ENCODE peak calls at places on chromosomes 1 and 21, in six cellular contexts. N is Karpas-422, Q is heart left ventricle, X is A549, H is foreskin keratinocyte, U is RWPE1. Z is an unnamed sample.

GRCh38 chr1:225480825-225481434 is 53.1 kb upstream of the LBR start:
- DNase-seq in N (peak), X (peak), H (peak), U (peak), Q (no peak), Z (peak)

GRCh38 chr1:95043141-95043980 is 29.4 kb downstream of the ALG14 start:
- DNase-seq in H (peak), X (peak), U (peak), Q (peak), N (peak), Z (peak)

GRCh38 chr1:241219449-241219848 is 137.6 kb downstream of the RGS7 start:
- DNase-seq in N (no peak), H (no peak), Q (no peak), X (no peak), U (no peak), Z (no peak)

GRCh38 chr1:199742547-199742946 is 285.0 kb upstream of the NR5A2 start:
- DNase-seq in H (peak), U (peak), Q (no peak), X (peak), N (no peak), Z (no peak)

GRCh38 chr21:31352841-31353240 is 8.8 kb upstream of the TIAM1 start:
- DNase-seq in X (no peak), H (no peak), Q (no peak), N (no peak), U (no peak), Z (no peak)

GRCh38 chr1:111857251-111857651 is 101.5 kb downstream of the DDX20 start:
- DNase-seq in U (no peak), Q (no peak), H (no peak), N (no peak), X (no peak), Z (no peak)

GRCh38 chr1:234970731-234971476 is 157.7 kb downstream of the TOMM20 start:
- DNase-seq in Q (no peak), N (no peak), U (no peak), X (no peak), H (peak), Z (peak)

GRCh38 chr1:157307491-157307890 is 169.3 kb upstream of the ETV3 start:
- DNase-seq in H (no peak), N (no peak), X (no peak), U (no peak), Q (no peak), Z (peak)

GRCh38 chr1:9544926-9545325 is 5.7 kb downstream of the SLC25A33 start:
- DNase-seq in H (no peak), N (no peak), U (no peak), Q (no peak), X (no peak), Z (no peak)

GRCh38 chr1:180123463-180123936 is 31.2 kb upstream of the QSOX1 start:
- DNase-seq in H (peak), Q (no peak), U (peak), X (peak), N (no peak), Z (no peak)

GRCh38 chr1:51535006-51535592 is 16.0 kb upstream of the EPS15 start:
- DNase-seq in N (peak), H (peak), Q (no peak), X (peak), U (peak), Z (peak)

GRCh38 chr1:236844499-236845271 is 49.6 kb downstream of the MTR start:
- DNase-seq in X (no peak), N (no peak), Q (no peak), U (no peak), H (peak), Z (no peak)

GRCh38 chr1:232767381-232768074 is 37.7 kb upstream of the MAP10 start:
- DNase-seq in X (peak), H (peak), U (peak), N (no peak), Q (no peak), Z (peak)

GRCh38 chr1:32962248-32962896 is 2.2 kb downstream of the RNF19B start:
- DNase-seq in N (peak), X (no peak), H (no peak), U (no peak), Q (no peak), Z (no peak)

GRCh38 chr1:27430903-27431653 is 38.7 kb downstream of the GPR3 start:
- DNase-seq in Q (no peak), N (no peak), H (no peak), X (no peak), U (no peak), Z (no peak)

GRCh38 chr1:115437146-115437639 is 99.1 kb upstream of the NGF start:
- DNase-seq in H (no peak), U (no peak), N (no peak), Q (no peak), X (no peak), Z (no peak)

GRCh38 chr1:166174108-166174507 is 7.3 kb upstream of the FAM78B start:
- DNase-seq in Q (peak), N (no peak), X (no peak), U (no peak), H (no peak), Z (no peak)

GRCh38 chr1:41860214-41860613 is 58.5 kb downstream of the HIVEP3 start:
- DNase-seq in Q (no peak), X (no peak), U (no peak), H (no peak), N (no peak), Z (no peak)

GRCh38 chr1:180155202-180155682 is 573 bp downstream of the QSOX1 start:
- DNase-seq in X (no peak), H (no peak), Q (no peak), U (no peak), N (no peak), Z (peak)

GRCh38 chr1:246573481-246573880 is 7.2 kb downstream of the CNST start:
- DNase-seq in U (no peak), N (no peak), H (no peak), X (no peak), Q (no peak), Z (no peak)

GRCh38 chr1:21290546-21290944 is 282 bp upstream of the ECE1 start:
- DNase-seq in U (no peak), Q (no peak), H (no peak), N (peak), X (no peak), Z (no peak)

GRCh38 chr1:21291184-21291583 is 921 bp upstream of the ECE1 start:
- DNase-seq in U (no peak), N (peak), H (no peak), X (no peak), Q (peak), Z (no peak)

GRCh38 chr1:21289700-21290545 is at the start of gene ECE1:
- DNase-seq in Q (peak), U (peak), N (peak), X (peak), H (no peak), Z (peak)

GRCh38 chr1:21287905-21288514 is 2.3 kb downstream of the ECE1 start:
- DNase-seq in Q (no peak), U (no peak), X (no peak), H (no peak), N (no peak), Z (no peak)

GRCh38 chr1:21289127-21289526 is 1.1 kb downstream of the ECE1 start:
- DNase-seq in U (no peak), H (no peak), X (no peak), N (no peak), Q (no peak), Z (no peak)
- H3K27ac ChIP-seq in U (peak), H (no peak), X (peak), N (peak), Q (peak), Z (peak)

DNA sequence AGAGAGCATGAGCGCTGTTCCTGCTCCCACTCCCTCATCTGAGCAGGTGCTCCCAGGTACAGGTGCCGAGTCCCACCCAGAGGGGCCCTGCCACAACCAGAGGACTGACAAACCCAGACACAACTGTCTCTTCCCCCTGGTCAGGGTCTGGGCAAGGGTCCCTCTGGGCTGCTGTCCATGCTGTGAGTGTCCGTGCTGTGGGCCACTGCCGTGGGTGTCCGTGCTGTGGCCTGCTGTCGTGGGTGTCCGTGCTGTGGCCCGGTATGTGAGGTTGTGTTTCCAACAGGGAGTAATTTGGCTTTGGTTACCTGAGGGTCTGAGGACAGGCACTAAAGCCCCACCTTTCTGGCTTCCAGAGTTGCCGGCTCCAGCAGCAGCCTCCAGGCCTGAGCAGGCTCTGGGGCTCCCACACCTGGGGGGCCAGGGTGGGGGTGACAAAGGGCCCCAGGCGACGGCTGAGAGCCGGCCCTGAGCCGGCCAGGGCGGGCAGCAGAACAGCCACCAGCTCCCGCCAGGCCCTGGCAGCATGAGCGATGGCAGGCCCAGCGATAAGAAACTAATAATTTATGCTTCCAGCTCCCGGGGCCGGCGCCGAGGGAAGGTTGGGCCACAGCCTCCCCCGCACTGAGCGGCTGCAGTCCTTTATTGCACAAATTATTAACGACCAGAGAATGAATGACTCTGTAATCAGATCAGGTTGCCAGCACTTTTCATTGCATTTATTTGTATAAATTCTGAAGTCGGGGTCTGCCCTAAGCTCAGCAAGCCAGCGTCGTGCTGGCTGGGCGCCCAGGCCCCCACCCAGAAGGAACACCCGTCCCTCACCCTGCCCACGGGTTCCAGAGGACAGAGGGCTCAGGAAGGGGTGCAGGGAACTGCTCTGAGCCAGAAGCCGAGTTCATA is 7.3 kb upstream of the SAMD11 start:
- DNase-seq in U (no peak), X (no peak), Q (peak), N (no peak), H (no peak), Z (no peak)
- H3K27ac ChIP-seq in U (no peak), X (peak), Q (no peak), N (no peak), H (no peak), Z (no peak)

DNA sequence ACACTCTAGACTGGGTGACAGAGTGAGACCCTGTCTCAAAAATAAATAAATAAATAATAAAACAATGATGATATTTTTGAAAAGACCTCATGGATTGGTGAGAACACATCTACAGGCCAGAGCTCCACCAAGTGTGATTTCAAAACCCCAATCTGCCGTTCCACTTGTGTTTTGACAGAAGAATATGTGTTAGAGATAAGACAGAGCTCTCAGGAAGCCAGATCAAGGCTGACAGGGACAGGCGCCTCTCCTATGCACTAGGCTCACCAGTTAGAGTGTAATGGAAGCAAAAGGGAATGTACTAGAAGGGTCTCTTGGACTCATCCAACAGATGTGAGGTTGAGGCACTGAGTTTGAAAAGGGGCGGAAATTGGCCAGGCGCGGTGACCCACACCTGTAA is 110.7 kb upstream of the ERRFI1 start:
- DNase-seq in X (no peak), Q (no peak), U (no peak), N (no peak), H (no peak), Z (no peak)
- H3K27ac ChIP-seq in X (peak), Q (peak), U (no peak), N (no peak), H (no peak), Z (peak)

GRCh38 chr1:10628685-10629084 is 153.9 kb downstream of the PEX14 start:
- DNase-seq in U (no peak), X (no peak), H (no peak), Q (peak), N (no peak), Z (no peak)

GRCh38 chr1:10631121-10631810 is 156.5 kb downstream of the PEX14 start:
- DNase-seq in H (no peak), Q (peak), U (no peak), N (no peak), X (no peak), Z (no peak)

GRCh38 chr1:10629816-10630571 is 155.2 kb downstream of the PEX14 start:
- DNase-seq in U (no peak), H (no peak), Q (peak), X (no peak), N (no peak), Z (no peak)

GRCh38 chr1:10630661-10631120 is 155.9 kb downstream of the PEX14 start:
- DNase-seq in Q (peak), N (no peak), U (no peak), H (no peak), X (no peak), Z (no peak)

GRCh38 chr1:10629091-10629815 is 154.5 kb downstream of the PEX14 start:
- DNase-seq in X (no peak), N (no peak), Q (peak), U (no peak), H (no peak), Z (no peak)
- H3K27ac ChIP-seq in X (no peak), N (no peak), Q (peak), U (peak), H (no peak), Z (peak)

GRCh38 chr1:45685308-45686080 is 839 bp downstream of the GPBP1L1 start:
- DNase-seq in Q (no peak), U (no peak), X (peak), N (peak), H (peak), Z (no peak)

GRCh38 chr1:45686081-45687013 is at the start of gene GPBP1L1:
- DNase-seq in N (peak), U (peak), X (peak), H (peak), Q (peak), Z (peak)

GRCh38 chr1:45687014-45687752 is 798 bp upstream of the TMEM69 start:
- DNase-seq in N (peak), U (peak), Q (peak), H (peak), X (peak), Z (peak)

GRCh38 chr1:45684402-45684801 is 1.9 kb downstream of the GPBP1L1 start:
- DNase-seq in Q (no peak), U (no peak), N (no peak), X (no peak), H (no peak), Z (no peak)

DNA sequence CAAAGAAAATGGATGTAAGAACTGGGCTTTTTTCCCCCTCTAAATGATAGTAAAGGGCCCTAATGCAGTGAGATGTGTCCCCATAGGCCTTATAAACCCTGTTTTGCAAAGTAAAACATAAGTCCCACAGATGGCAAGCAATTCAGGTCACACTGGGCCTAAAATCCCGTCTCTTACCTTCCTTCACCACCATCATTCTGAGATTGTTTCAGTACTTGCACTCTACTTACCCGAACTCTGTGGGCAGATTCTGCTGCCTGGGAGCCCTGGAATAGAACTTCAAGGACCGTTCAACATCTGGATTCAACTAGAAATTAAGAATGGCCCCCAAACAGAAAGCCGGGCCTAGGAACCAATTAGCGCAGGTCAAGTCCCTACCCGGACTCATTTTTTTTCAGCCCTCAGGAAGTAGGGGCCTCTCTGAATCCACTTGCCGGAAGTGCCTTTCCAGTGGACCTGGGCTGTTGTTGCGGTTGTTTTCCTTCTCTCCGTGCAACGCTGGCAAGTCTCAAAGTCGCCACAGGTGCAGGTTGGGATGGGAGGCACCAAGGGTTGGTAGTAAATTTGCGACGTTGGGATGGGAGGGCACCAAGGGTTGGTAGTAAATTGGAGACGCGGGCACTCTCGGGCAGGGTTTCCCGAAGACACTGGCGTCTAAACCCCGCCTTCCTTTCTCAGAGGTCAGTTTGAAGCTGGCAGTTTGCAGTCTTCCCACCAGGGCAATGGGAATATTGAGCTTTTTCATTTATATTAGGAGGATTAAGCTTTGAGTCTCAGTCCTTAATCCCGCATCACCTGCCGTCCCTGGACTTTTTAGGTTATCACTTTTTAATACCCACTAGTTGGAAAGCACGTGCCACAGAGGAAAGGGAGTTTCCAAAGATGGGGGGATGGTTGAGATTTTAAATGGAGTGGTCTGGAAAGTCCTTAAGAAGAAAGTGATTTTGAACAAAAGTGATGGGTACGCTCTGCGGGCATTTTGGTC is at the start of gene TMEM69:
- DNase-seq in U (peak), N (peak), H (peak), X (peak), Q (peak), Z (peak)
- H3K27ac ChIP-seq in U (peak), N (peak), H (peak), X (peak), Q (peak), Z (peak)

DNA sequence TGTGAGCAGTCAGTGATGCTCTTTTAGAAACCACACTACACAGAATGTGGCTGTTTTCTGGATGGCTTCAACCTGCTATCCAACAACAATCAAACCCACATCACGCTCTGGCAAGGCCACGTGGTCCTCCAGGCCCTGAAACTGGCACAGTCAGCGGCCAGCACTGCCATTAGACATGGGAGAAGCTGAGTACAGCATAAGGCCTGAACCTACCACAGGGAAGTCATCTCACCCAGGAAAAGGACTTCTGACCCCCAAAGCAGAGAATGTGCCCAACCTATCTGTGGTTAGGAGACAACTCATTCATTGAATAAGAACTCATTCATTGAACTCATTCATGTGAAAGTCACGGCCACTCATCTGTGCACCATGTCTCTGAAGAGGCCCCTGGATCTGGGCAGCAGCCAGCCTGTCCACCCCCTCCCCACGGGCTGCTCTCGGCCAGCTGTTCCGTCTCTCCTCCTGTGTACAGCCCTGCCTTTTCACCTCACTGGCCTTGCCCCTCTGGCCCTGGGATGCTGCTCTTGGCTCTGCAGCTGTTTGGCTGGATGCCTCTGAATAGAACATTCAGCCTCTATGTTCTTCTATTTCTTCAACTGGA is 41.1 kb downstream of the C1orf198 start:
- DNase-seq in H (no peak), N (no peak), U (no peak), X (no peak), Q (no peak), Z (no peak)
- H3K27ac ChIP-seq in H (no peak), N (no peak), U (no peak), X (no peak), Q (peak), Z (no peak)

DNA sequence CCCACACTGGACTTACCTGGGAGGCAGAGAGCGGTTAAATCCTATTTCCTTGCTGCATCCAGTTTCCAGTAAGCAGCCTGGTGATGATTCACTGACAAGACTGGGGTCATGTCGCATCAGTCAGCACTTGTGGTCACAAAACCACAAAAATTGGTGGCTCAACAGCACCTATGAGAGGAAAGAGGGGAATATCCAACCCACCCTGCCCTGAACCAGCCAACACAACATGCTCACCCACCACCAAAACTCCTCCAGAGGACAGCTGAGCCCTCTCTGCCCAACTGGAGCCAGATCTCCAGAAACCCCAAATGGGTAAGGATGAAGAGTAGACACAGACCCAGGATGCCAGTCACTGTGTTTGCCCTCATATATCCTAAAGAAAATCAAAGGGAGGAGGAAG is 64.1 kb downstream of the CD46 start:
- DNase-seq in N (no peak), U (no peak), H (peak), Q (no peak), X (no peak), Z (no peak)
- H3K27ac ChIP-seq in N (no peak), U (peak), H (no peak), Q (peak), X (no peak), Z (peak)

GRCh38 chr1:154445040-154445472 is 39.9 kb downstream of the IL6R start:
- DNase-seq in X (no peak), Q (no peak), H (peak), U (no peak), N (no peak), Z (no peak)

GRCh38 chr1:154443274-154444013 is 38.3 kb downstream of the IL6R start:
- DNase-seq in H (no peak), N (no peak), U (no peak), X (no peak), Q (no peak), Z (peak)

GRCh38 chr1:154440031-154440430 is 34.9 kb downstream of the IL6R start:
- DNase-seq in Q (no peak), N (peak), H (no peak), X (no peak), U (no peak), Z (no peak)

GRCh38 chr1:154441241-154441888 is 36.2 kb downstream of the IL6R start:
- DNase-seq in H (no peak), N (no peak), X (no peak), U (no peak), Q (no peak), Z (no peak)

GRCh38 chr1:154442006-154442740 is 37.0 kb downstream of the IL6R start:
- DNase-seq in H (no peak), Q (no peak), U (no peak), X (no peak), N (peak), Z (no peak)
- H3K27ac ChIP-seq in H (no peak), Q (no peak), U (peak), X (peak), N (no peak), Z (no peak)

GRCh38 chr1:19901653-19902052 is 19.5 kb downstream of the OTUD3 start:
- DNase-seq in U (no peak), N (no peak), X (no peak), H (no peak), Q (no peak), Z (no peak)
- H3K27ac ChIP-seq in U (no peak), N (no peak), X (no peak), H (no peak), Q (no peak), Z (no peak)

Z was measured in transverse colon.